ENCODE peak calls at places on chromosomes 11 and 22, in five cellular contexts. C is Peyer's patch, K is endothelial cell, Q is type B pancreatic cell, X is fibroblast of the aortic adventitia. L is an unnamed sample.

GRCh38 chr11:110435780-110436717 is 6.3 kb downstream of the FDX1 start:
- DNase-seq in Q (no peak), C (no peak), X (peak; percentile 50), K (no peak), L (no peak)

GRCh38 chr11:66313321-66314185 is 3.3 kb downstream of the CD248 start:
- DNase-seq in Q (peak; percentile 86), X (peak; percentile 50), C (no peak), K (no peak), L (no peak)

GRCh38 chr22:50115693-50116092 is 25.9 kb downstream of the MOV10L1 start:
- DNase-seq in C (no peak), X (peak; percentile 31), Q (no peak), K (no peak), L (no peak)

GRCh38 chr11:64407221-64407620 is 48.3 kb downstream of the RPS6KA4 start:
- DNase-seq in K (no peak), X (no peak), C (no peak), Q (no peak), L (no peak)

GRCh38 chr11:134124660-134125451 is 56.0 kb downstream of the JAM3 start:
- DNase-seq in C (peak; percentile 54), K (peak; percentile 48), X (peak; percentile 78), Q (no peak), L (peak; percentile 45)

GRCh38 chr11:46378811-46379482 is 2.5 kb upstream of the MDK start:
- DNase-seq in X (no peak), K (no peak), C (no peak), Q (no peak), L (no peak)

GRCh38 chr22:50714150-50714549 is 23.9 kb upstream of the ACR start:
- DNase-seq in C (no peak), X (no peak), K (no peak), Q (no peak), L (no peak)

GRCh38 chr11:61910473-61911123 is 6.8 kb downstream of the RAB3IL1 start:
- DNase-seq in K (no peak), C (peak; percentile 39), Q (no peak), X (peak; percentile 31), L (no peak)

GRCh38 chr11:69297225-69297925 is 3.4 kb downstream of the MYEOV start:
- DNase-seq in X (peak; percentile 97), K (no peak), Q (no peak), C (peak; percentile 92), L (no peak)

GRCh38 chr11:6737872-6738466 is 33.8 kb downstream of the OR2AG2 start:
- DNase-seq in C (no peak), K (peak; percentile 31), Q (no peak), X (peak; percentile 52), L (no peak)

GRCh38 chr11:17217395-17217794 is 9.6 kb upstream of the PIK3C2A start:
- DNase-seq in C (no peak), K (no peak), Q (no peak), X (no peak), L (no peak)

GRCh38 chr11:3840870-3841425 is at the start of gene RHOG:
- DNase-seq in K (peak; percentile 77), Q (peak; percentile 78), C (peak; percentile 92), X (peak; percentile 76), L (peak; percentile 52)

GRCh38 chr11:70628881-70629844 is 230.8 kb downstream of the CTTN start:
- DNase-seq in K (no peak), Q (no peak), C (peak; percentile 69), X (peak; percentile 9), L (no peak)

GRCh38 chr11:864928-865327 is 22.3 kb downstream of the TSPAN4 start:
- DNase-seq in C (no peak), Q (no peak), X (no peak), K (no peak), L (no peak)

GRCh38 chr11:69310934-69311766 is 17.2 kb downstream of the MYEOV start:
- DNase-seq in C (no peak), X (no peak), K (no peak), Q (no peak), L (no peak)

GRCh38 chr11:47399860-47400812 is 8.3 kb upstream of the SLC39A13 start:
- DNase-seq in K (no peak), C (peak; percentile 56), Q (no peak), X (no peak), L (no peak)

GRCh38 chr11:108906826-108907225 is 242.0 kb downstream of the DDX10 start:
- DNase-seq in X (peak; percentile 30), C (no peak), Q (no peak), K (no peak), L (no peak)

GRCh38 chr11:8839957-8840945 is 70.7 kb upstream of the AKIP1 start:
- DNase-seq in Q (no peak), C (no peak), X (no peak), K (peak; percentile 9), L (peak; percentile 18)

GRCh38 chr22:24400726-24401596 is 26.4 kb upstream of the ADORA2A start:
- DNase-seq in C (no peak), K (no peak), Q (no peak), X (peak; percentile 43), L (no peak)

GRCh38 chr11:67376873-67377808 is 3.7 kb upstream of the CLCF1 start:
- DNase-seq in X (no peak), C (no peak), K (no peak), Q (no peak), L (no peak)

DNA sequence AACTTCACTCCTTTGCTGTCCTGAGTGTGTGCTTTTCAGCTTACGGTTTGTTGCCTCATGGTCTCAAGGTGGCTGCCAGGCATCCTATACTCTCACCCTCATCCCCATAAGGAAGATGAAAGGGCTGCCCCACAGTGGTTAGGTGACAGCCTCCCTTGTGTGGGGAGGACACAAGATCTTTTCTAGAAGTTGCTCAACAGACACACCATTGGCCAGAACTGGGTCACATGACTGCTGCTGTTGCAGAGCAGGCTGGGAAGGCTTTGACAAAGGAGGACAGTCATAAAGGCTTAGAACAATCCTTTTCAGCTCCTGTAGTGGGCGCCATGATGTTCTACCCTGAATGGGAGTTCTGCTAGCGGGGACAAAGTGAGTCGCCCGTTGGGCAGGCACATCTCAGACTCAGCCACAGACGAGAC is 69.7 kb upstream of the RASD2 start:
- DNase-seq in C (no peak), X (no peak), K (no peak), Q (no peak), L (no peak)
- TF ChIP-seq CTCF in C (no peak), X (no peak), K (no peak), Q (no peak), L (no peak)

DNA sequence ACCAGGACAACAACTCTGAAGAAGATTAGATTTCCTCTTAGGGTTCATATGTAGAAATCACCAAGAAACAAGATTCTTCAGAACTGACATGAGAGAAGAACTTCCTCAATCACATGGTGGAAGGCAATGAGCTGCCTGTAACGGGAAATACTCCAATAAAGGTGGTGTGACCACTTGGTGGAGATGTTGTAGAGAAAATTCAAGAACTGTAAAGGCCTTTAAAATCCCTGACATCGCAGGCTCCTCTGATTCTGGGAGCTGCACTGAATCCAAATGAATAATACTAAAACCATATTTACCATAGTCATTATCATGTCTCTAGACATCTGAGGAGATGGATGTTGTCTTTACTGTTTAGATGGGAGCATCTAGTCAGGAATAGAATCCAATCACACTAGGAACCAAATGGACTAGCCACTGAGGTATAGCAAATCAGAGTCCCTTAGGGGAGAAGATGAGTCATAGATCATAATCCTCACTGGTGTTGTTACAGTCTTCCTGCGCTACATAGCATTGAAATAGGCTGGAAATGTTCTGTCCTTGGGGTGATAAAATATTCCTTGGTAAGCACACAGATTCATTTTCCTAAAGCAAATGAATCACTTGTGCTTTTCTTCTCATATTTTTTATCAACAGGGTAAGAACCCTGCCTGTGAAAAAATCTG is 321.6 kb upstream of the TENM4 start:
- DNase-seq in Q (no peak), X (no peak), K (no peak), C (no peak), L (no peak)
- TF ChIP-seq CTCF in Q (peak; percentile 34), X (no peak), K (no peak), C (no peak), L (peak; percentile 40)

GRCh38 chr11:86274503-86274902 is 27.5 kb upstream of the HIKESHI start:
- DNase-seq in K (peak; percentile 54), C (no peak), X (no peak), Q (no peak), L (no peak)
- TF ChIP-seq CTCF in K (peak; percentile 55), C (no peak), X (no peak), Q (no peak), L (peak; percentile 22)

GRCh38 chr11:86578727-86579405 is 93.5 kb downstream of the ME3 start:
- DNase-seq in K (no peak), X (no peak), Q (no peak), C (no peak), L (no peak)
- TF ChIP-seq CTCF in K (no peak), X (no peak), Q (no peak), C (no peak), L (no peak)

DNA sequence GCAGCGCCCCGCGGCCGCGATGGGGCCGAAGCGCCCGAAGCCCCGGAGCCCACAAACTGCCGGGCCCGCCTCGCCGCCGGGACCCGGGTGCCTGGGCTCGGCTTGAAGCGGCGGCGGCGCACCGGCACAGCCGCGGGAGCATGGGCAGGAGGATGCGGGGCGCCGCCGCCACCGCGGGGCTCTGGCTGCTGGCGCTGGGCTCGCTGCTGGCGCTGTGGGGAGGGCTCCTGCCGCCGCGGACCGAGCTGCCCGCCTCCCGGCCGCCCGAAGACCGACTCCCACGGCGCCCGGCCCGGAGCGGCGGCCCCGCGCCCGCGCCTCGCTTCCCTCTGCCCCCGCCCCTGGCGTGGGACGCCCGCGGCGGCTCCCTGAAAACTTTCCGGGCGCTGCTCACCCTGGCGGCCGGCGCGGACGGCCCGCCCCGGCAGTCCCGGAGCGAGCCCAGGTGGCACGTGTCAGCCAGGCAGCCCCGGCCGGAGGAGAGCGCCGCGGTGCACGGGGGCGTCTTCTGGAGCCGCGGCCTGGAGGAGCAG is 303 bp downstream of the FJX1 start:
- DNase-seq in Q (peak; percentile 69), C (peak; percentile 56), K (no peak), X (no peak), L (peak; percentile 30)
- TF ChIP-seq CTCF in Q (peak; percentile 26), C (no peak), K (no peak), X (peak; percentile 15), L (no peak)

DNA sequence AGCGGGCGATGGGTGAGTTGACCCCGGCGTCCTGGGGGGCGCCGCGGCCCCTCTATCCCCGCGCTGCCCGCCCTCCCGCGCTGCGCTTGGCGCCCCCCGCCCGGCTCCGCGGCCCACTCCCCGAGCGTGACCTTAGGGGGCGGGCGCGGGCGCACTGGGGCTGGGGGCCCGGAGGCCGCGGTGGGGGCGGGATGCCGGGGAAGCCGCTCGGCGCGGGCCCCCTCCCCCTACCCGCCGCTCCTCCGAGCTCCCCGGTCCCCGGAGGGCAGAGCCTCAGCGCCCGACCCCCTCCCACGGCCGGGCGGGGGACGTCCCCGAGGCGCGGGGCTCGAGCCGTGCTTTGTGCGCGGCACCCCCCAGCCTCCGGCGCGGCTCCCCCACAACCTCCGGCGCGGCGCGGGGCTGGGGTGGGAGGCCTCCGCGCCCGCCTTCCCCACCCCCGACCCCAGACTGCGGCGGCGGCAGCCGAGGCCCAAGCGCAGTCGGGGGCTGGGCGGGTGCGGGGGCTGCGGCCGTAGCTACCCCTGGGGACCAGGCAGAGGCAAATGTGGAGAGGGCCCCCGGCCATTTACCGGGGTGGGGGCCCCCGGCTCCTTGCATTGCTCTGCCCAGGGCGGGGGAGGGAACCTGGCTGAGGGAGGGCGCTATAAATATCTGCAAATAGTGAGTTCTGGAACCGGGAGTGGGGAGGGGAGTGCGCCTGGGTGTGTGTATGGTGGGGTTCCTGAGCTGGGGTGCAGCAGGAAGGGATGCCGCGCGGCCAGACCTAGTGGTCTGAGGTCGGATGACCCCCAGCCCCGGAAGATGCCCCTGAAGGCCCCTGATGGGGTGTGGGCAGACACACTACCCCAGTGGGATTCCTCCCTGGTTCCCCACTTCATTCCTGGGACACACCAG is 982 bp downstream of the MGAT3 start:
- DNase-seq in C (no peak), K (no peak), X (no peak), Q (no peak), L (no peak)
- TF ChIP-seq CTCF in C (no peak), K (no peak), X (no peak), Q (no peak), L (no peak)

GRCh38 chr11:59668188-59668949 is 468 bp downstream of the PATL1 start:
- DNase-seq in Q (no peak), X (peak; percentile 43), K (peak; percentile 26), C (no peak), L (peak; percentile 58)
- TF ChIP-seq CTCF in Q (peak; percentile 59), X (peak; percentile 38), K (peak; percentile 15), C (no peak), L (peak; percentile 26)

L was measured in progenitor cell of endocrine pancreas.